ENCODE peak calls at places on chromosomes 2 and 18, in six cellular contexts. H is left lung; G is naive B cell; R is activated naive CD4-positive, alpha-beta T cell; P is uterus; N is body of pancreas. C is an unnamed sample.

GRCh38 chr2:234632527-234633391 is 135.9 kb upstream of the ARL4C start:
- DNase-seq in H (no peak), G (no peak), R (no peak), P (no peak), N (no peak), C (no peak)

GRCh38 chr2:27771202-27771547 is 344 bp upstream of the MRPL33 start:
- DNase-seq in H (no peak), G (no peak), R (no peak), P (no peak), N (no peak), C (no peak)

GRCh38 chr2:128345436-128346165 is 26.9 kb upstream of the HS6ST1 start:
- DNase-seq in H (no peak), G (no peak), R (no peak), P (no peak), N (no peak), C (no peak)

GRCh38 chr2:221807706-221808105 is 235.6 kb upstream of the EPHA4 start:
- DNase-seq in H (no peak), G (no peak), R (no peak), P (no peak), N (no peak), C (no peak)

GRCh38 chr18:78970774-78971333 is 8.8 kb upstream of the SALL3 start:
- DNase-seq in H (peak), G (no peak), R (no peak), P (no peak), N (no peak), C (no peak)

GRCh38 chr2:203656522-203657287 is 49.7 kb upstream of the CD28 start:
- DNase-seq in H (no peak), G (peak), R (peak), P (no peak), N (peak), C (no peak)

GRCh38 chr18:76757343-76757742 is 65.0 kb upstream of the ZNF236 start:
- DNase-seq in H (no peak), G (no peak), R (no peak), P (peak), N (no peak), C (no peak)

GRCh38 chr18:55779461-55779710 is 191.4 kb upstream of the TCF4 start:
- DNase-seq in H (no peak), G (peak), R (no peak), P (no peak), N (no peak), C (no peak)

GRCh38 chr2:36818542-36818941 is 122.0 kb downstream of the VIT start:
- DNase-seq in H (no peak), G (no peak), R (no peak), P (no peak), N (no peak), C (no peak)

GRCh38 chr2:196170202-196170680 is 1.1 kb downstream of the STK17B start:
- DNase-seq in H (no peak), G (peak), R (peak), P (no peak), N (peak), C (no peak)

GRCh38 chr2:52597361-52597760 is 1170.2 kb upstream of the CHAC2 start:
- DNase-seq in H (no peak), G (no peak), R (no peak), P (no peak), N (no peak), C (no peak)

GRCh38 chr2:108853421-108853820 is 66.8 kb downstream of the CCDC138 start:
- DNase-seq in H (no peak), G (no peak), R (no peak), P (no peak), N (no peak), C (no peak)

GRCh38 chr18:63074987-63075404 is 244.6 kb downstream of the BCL2 start:
- DNase-seq in H (peak), G (peak), R (peak), P (peak), N (peak), C (peak)

GRCh38 chr2:71453404-71454220 is at the start of gene DYSF:
- DNase-seq in H (peak), G (no peak), R (no peak), P (no peak), N (peak), C (no peak)

GRCh38 chr2:3762771-3763447 is 59.5 kb downstream of the DCDC2C start:
- DNase-seq in H (no peak), G (no peak), R (no peak), P (no peak), N (no peak), C (no peak)

GRCh38 chr2:136384541-136385303 is 266.8 kb upstream of the CXCR4 start:
- DNase-seq in H (no peak), G (peak), R (peak), P (no peak), N (no peak), C (no peak)

GRCh38 chr18:21267370-21267769 is 25.3 kb downstream of the GREB1L start:
- DNase-seq in H (no peak), G (no peak), R (no peak), P (no peak), N (no peak), C (no peak)

GRCh38 chr18:48834421-48835011 is 116.2 kb downstream of the SMAD7 start:
- DNase-seq in H (peak), G (peak), R (peak), P (peak), N (peak), C (no peak)

GRCh38 chr2:120436885-120437603 is 91.1 kb downstream of the INHBB start:
- DNase-seq in H (no peak), G (no peak), R (no peak), P (no peak), N (peak), C (no peak)

GRCh38 chr18:48215876-48216638 is 193.1 kb downstream of the ZBTB7C start:
- DNase-seq in H (no peak), G (no peak), R (no peak), P (no peak), N (no peak), C (no peak)

GRCh38 chr2:23751747-23752265 is 175.1 kb downstream of the ATAD2B start:
- DNase-seq in H (no peak), G (no peak), R (no peak), P (no peak), N (no peak), C (no peak)

GRCh38 chr2:117979911-117980341 is 33.9 kb downstream of the CCDC93 start:
- DNase-seq in H (no peak), G (no peak), R (no peak), P (no peak), N (no peak), C (no peak)

C was measured in ovary.